ENCODE peak calls at places on chromosomes 16 and 17, in seven cellular contexts. K, F, G, P, R, V and B are unnamed samples. For H3K27me3 and H3K9me3, the result is how much of the 10 kb centered on the place peaks cover.

GRCh38 chr16:67529639-67530012 is 997 bp downstream of the RIPOR1 start:
- DNase-seq in K (no peak), F (no peak), G (peak), P (no peak), R (peak), V (no peak), B (no peak)

GRCh38 chr16:13997933-13998332 is 73.2 kb upstream of the MRTFB start:
- DNase-seq in K (no peak), F (no peak), G (no peak), P (no peak), R (no peak), V (peak), B (peak)

GRCh38 chr17:39962642-39963220 is at the start of gene GSDMA:
- DNase-seq in K (no peak), F (no peak), G (no peak), P (no peak), R (no peak), V (no peak), B (peak)

GRCh38 chr16:106623-107324 is 28.7 kb downstream of the MPG start:
- DNase-seq in K (no peak), F (no peak), G (peak), P (peak), R (no peak), V (peak), B (peak)

GRCh38 chr16:90044111-90044551 is 24.9 kb upstream of the DBNDD1 start:
- DNase-seq in K (no peak), F (peak), G (peak), P (no peak), R (no peak), V (peak), B (no peak)

GRCh38 chr17:44363613-44364159 is at the start of gene FAM171A2:
- DNase-seq in K (peak), F (peak), G (peak), P (peak), R (peak), V (peak), B (peak)

GRCh38 chr17:42774066-42774750 is 959 bp downstream of the VPS25 start:
- DNase-seq in K (no peak), F (no peak), G (peak), P (no peak), R (no peak), V (no peak), B (no peak)

GRCh38 chr17:17675925-17676534 is 5.2 kb upstream of the RAI1 start:
- DNase-seq in K (no peak), F (no peak), G (peak), P (no peak), R (peak), V (no peak), B (no peak)

GRCh38 chr16:65068151-65068740 is 53.6 kb downstream of the CDH11 start:
- DNase-seq in K (no peak), F (no peak), G (peak), P (no peak), R (no peak), V (no peak), B (no peak)

GRCh38 chr17:75635610-75636202 is 2.5 kb downstream of the SMIM5 start:
- DNase-seq in K (peak), F (peak), G (no peak), P (no peak), R (no peak), V (peak), B (no peak)

GRCh38 chr17:16211601-16212000 is 3.7 kb downstream of the NCOR1 start:
- DNase-seq in K (no peak), F (no peak), G (no peak), P (no peak), R (no peak), V (no peak), B (no peak)

GRCh38 chr17:21010705-21011596 is 31.9 kb downstream of the USP22 start:
- DNase-seq in K (no peak), F (peak), G (no peak), P (no peak), R (peak), V (no peak), B (no peak)

GRCh38 chr16:76207270-76207669 is 69.9 kb upstream of the CNTNAP4 start:
- DNase-seq in K (no peak), F (no peak), G (no peak), P (no peak), R (no peak), V (no peak), B (no peak)

GRCh38 chr17:14459955-14460354 is 159.1 kb downstream of the HS3ST3B1 start:
- DNase-seq in K (no peak), F (no peak), G (no peak), P (no peak), R (no peak), V (no peak), B (no peak)

GRCh38 chr17:40791808-40792436 is 7.8 kb downstream of the KRT28 start:
- DNase-seq in K (no peak), F (no peak), G (peak), P (peak), R (no peak), V (peak), B (no peak)

GRCh38 chr17:979539-980405 is at the start of gene NXN:
- DNase-seq in K (peak), F (peak), G (peak), P (peak), R (peak), V (peak), B (peak)

GRCh38 chr17:75159196-75160031 is 5.1 kb upstream of the JPT1 start:
- DNase-seq in K (no peak), F (no peak), G (peak), P (no peak), R (no peak), V (peak), B (no peak)

GRCh38 chr16:63530208-63530607 is 1494.0 kb upstream of the CDH8 start:
- DNase-seq in K (no peak), F (no peak), G (no peak), P (peak), R (no peak), V (no peak), B (no peak)

GRCh38 chr16:54432481-54433229 is 146.1 kb upstream of the IRX3 start:
- DNase-seq in K (no peak), F (no peak), G (no peak), P (no peak), R (no peak), V (no peak), B (no peak)

GRCh38 chr16:74625500-74626350 is 18.8 kb upstream of the GLG1 start:
- DNase-seq in K (no peak), F (peak), G (no peak), P (no peak), R (no peak), V (no peak), B (no peak)

GRCh38 chr16:12229759-12230594 is 253.4 kb downstream of the SNX29 start:
- DNase-seq in K (no peak), F (no peak), G (peak), P (no peak), R (no peak), V (peak), B (no peak)

GRCh38 chr17:704111-704864 is 10.4 kb downstream of the VPS53 start:
- DNase-seq in K (no peak), F (no peak), G (peak), P (peak), R (no peak), V (no peak), B (no peak)

GRCh38 chr16:24747425-24747824 is 18.0 kb downstream of the TNRC6A start:
- DNase-seq in K (no peak), F (no peak), G (no peak), P (no peak), R (no peak), V (no peak), B (no peak)

GRCh38 chr16:71722801-71723536 is 1.5 kb downstream of the PHLPP2 start:
- DNase-seq in K (peak), F (peak), G (peak), P (peak), R (peak), V (peak), B (peak)

GRCh38 chr17:39212841-39213480 is 12.8 kb downstream of the STAC2 start:
- DNase-seq in K (peak), F (peak), G (no peak), P (no peak), R (no peak), V (no peak), B (no peak)

GRCh38 chr17:68011199-68011665 is 15.0 kb upstream of the C17orf58 start:
- DNase-seq in K (peak), F (peak), G (no peak), P (peak), R (peak), V (peak), B (peak)

GRCh38 chr16:49826515-49826914 is 29.4 kb downstream of the ZNF423 start:
- DNase-seq in K (no peak), F (no peak), G (no peak), P (no peak), R (no peak), V (no peak), B (no peak)

GRCh38 chr17:49577978-49578893 is 2.6 kb downstream of the NXPH3 start:
- DNase-seq in K (no peak), F (no peak), G (no peak), P (no peak), R (no peak), V (no peak), B (no peak)

GRCh38 chr17:49576121-49576905 is 642 bp downstream of the NXPH3 start:
- DNase-seq in K (no peak), F (peak), G (peak), P (peak), R (no peak), V (no peak), B (no peak)

GRCh38 chr17:49578963-49579500 is 3.4 kb downstream of the NXPH3 start:
- DNase-seq in K (no peak), F (no peak), G (no peak), P (no peak), R (no peak), V (no peak), B (no peak)

GRCh38 chr17:49576906-49577650 is 1.4 kb downstream of the NXPH3 start:
- DNase-seq in K (no peak), F (no peak), G (no peak), P (no peak), R (no peak), V (no peak), B (no peak)

GRCh38 chr17:49577651-49577935 is 1.9 kb downstream of the NXPH3 start:
- DNase-seq in K (no peak), F (no peak), G (no peak), P (no peak), R (no peak), V (no peak), B (no peak)
- H3K27me3 ChIP-seq in K (under half), F (under half), G (under half), P (under half), R (under half), V (under half), B (under half)

GRCh38 chr17:37605813-37606505 is 3.3 kb downstream of the SYNRG start:
- DNase-seq in K (no peak), F (no peak), G (peak), P (no peak), R (no peak), V (peak), B (peak)
- H3K27ac ChIP-seq in K (no peak), F (no peak), G (no peak), P (no peak), R (peak), V (peak), B (peak)

GRCh38 chr16:35711435-35711834 is 2252.0 kb downstream of the TP53TG3F start:
- DNase-seq in K (no peak), F (no peak), G (no peak), P (no peak), R (no peak), V (no peak), B (no peak)
- H3K9me3 ChIP-seq in K (under half), F (under half), G (under half), P (under half), R (half or more), V (under half), B (under half)

DNA sequence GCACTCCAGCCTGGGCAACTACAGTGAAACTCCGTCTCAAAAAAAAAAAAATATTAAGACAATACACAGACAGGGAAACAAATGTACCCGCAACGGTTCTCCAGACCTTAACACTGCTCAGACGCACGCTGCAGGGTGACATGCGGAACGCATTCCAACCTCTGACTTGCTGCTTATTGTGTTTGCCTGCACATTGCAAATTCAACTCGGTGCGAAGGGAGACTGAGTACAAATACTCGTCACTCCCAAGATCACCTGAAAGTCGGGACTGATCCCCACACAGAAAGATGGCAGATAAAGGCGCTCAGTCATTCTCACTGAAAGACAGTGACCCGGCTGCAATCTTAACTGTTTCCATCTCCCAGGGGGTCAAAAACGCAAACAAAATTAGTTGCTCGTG is 781 bp downstream of the CLCN7 start:
- DNase-seq in K (no peak), F (no peak), G (no peak), P (no peak), R (no peak), V (no peak), B (no peak)
- H3K27me3 ChIP-seq in K (under half), F (under half), G (under half), P (under half), R (under half), V (under half), B (under half)

DNA sequence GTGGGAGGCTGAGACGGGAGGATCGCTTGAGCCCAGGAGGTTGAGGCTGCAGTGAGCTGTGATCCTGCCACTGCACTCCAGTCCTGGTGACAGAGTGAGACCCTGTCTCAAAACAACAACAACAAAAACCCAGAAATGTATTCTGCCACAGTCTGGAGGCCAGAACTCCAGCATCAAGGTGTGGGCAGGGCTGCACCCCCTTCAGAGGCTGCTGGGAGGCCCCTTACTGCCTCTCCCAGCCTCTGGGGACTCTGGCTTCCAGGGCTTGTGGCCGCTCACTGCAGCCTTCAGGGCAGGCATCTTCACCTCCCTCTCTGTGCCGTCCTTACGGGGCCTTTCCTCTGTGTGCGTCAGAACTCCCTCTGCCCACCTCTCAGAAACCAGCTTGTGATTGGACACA is 209.4 kb upstream of the GSE1 start:
- DNase-seq in K (peak), F (no peak), G (no peak), P (no peak), R (no peak), V (no peak), B (no peak)
- H3K27ac ChIP-seq in K (no peak), F (no peak), G (no peak), P (no peak), R (no peak), V (no peak), B (no peak)

DNA sequence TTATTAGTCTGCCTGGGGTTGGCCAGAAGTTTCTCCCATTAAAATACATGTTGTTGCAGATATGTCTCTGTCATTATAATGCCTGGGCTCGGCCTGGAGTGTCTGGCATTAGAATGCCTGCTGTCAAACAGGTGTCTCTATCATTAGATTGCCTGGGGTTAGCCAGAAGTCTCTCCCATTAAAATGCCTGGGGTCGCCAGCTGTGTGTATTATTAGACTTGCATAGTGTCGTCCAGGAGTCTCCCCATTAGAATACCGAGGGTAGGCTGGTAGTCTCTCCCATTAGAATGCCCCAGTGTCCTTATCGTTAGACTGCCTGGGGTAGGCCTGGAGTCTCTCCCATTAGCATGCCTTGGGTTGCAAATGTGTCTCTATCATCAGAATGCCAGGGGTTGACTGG is 2270.8 kb downstream of the TP53TG3F start:
- DNase-seq in K (no peak), F (no peak), G (no peak), P (no peak), R (no peak), V (no peak), B (no peak)
- H3K9me3 ChIP-seq in K (under half), F (under half), G (under half), P (under half), R (half or more), V (under half), B (half or more)

GRCh38 chr17:12178644-12179330 is 158.1 kb downstream of the MAP2K4 start:
- DNase-seq in K (no peak), F (no peak), G (no peak), P (no peak), R (no peak), V (no peak), B (no peak)
- H3K27me3 ChIP-seq in K (under half), F (under half), G (under half), P (under half), R (under half), V (under half), B (under half)